ENCODE peak calls at places on chromosomes 5 and 9, in nine cellular contexts. G, Y, E, O, C, U, W, H and Z are unnamed samples.

GRCh38 chr9:89542461-89543021 is 44.6 kb upstream of the SEMA4D start:
- DNase-seq in G (no peak), Y (no peak), E (no peak), O (peak), C (no peak), U (no peak), W (no peak), H (peak), Z (no peak)

GRCh38 chr9:112663681-112664080 is 54.2 kb downstream of the INIP start:
- DNase-seq in G (no peak), Y (no peak), E (no peak), O (no peak), C (no peak), U (no peak), W (no peak), H (no peak), Z (no peak)

GRCh38 chr5:71482132-71482531 is 26.7 kb downstream of the BDP1 start:
- DNase-seq in G (no peak), Y (peak), E (no peak), O (peak), C (no peak), U (no peak), W (no peak), H (peak), Z (no peak)

GRCh38 chr9:29830815-29831214 is 2257.5 kb upstream of the C9orf72 start:
- DNase-seq in G (peak), Y (no peak), E (peak), O (peak), C (peak), U (peak), W (no peak), H (peak), Z (no peak)

GRCh38 chr5:111158105-111158744 is 66.0 kb upstream of the CAMK4 start:
- DNase-seq in G (peak), Y (peak), E (peak), O (peak), C (peak), U (peak), W (peak), H (peak), Z (peak)

GRCh38 chr5:180043381-180043780 is 28.2 kb downstream of the RNF130 start:
- DNase-seq in G (no peak), Y (no peak), E (no peak), O (no peak), C (no peak), U (no peak), W (no peak), H (no peak), Z (no peak)

GRCh38 chr5:16626696-16627264 is 10.0 kb upstream of the RETREG1 start:
- DNase-seq in G (no peak), Y (no peak), E (no peak), O (no peak), C (no peak), U (no peak), W (no peak), H (no peak), Z (no peak)

GRCh38 chr9:125161284-125161918 is 18.1 kb upstream of the SCAI start:
- DNase-seq in G (no peak), Y (no peak), E (no peak), O (no peak), C (no peak), U (no peak), W (no peak), H (no peak), Z (no peak)

GRCh38 chr9:26413625-26414024 is 479.0 kb downstream of the CAAP1 start:
- DNase-seq in G (no peak), Y (no peak), E (no peak), O (no peak), C (no peak), U (no peak), W (no peak), H (no peak), Z (no peak)

GRCh38 chr5:137734962-137735530 is 843 bp downstream of the KLHL3 start:
- DNase-seq in G (no peak), Y (no peak), E (peak), O (peak), C (no peak), U (no peak), W (no peak), H (peak), Z (no peak)

GRCh38 chr5:5146530-5147160 is 6.5 kb downstream of the ADAMTS16 start:
- DNase-seq in G (no peak), Y (no peak), E (no peak), O (no peak), C (no peak), U (no peak), W (no peak), H (no peak), Z (no peak)

GRCh38 chr9:121210536-121210935 is 8.9 kb upstream of the RAB14 start:
- DNase-seq in G (no peak), Y (no peak), E (no peak), O (no peak), C (no peak), U (no peak), W (no peak), H (no peak), Z (no peak)

GRCh38 chr5:158198636-158199035 is 339.7 kb upstream of the CLINT1 start:
- DNase-seq in G (no peak), Y (no peak), E (no peak), O (no peak), C (no peak), U (no peak), W (no peak), H (no peak), Z (no peak)

GRCh38 chr5:33891731-33892418 is at the start of gene ADAMTS12:
- DNase-seq in G (peak), Y (no peak), E (peak), O (peak), C (no peak), U (no peak), W (no peak), H (no peak), Z (no peak)

GRCh38 chr9:81459591-81459990 is 229.8 kb downstream of the TLE1 start:
- DNase-seq in G (no peak), Y (no peak), E (no peak), O (no peak), C (no peak), U (no peak), W (no peak), H (no peak), Z (no peak)

GRCh38 chr5:14172149-14172795 is 29.1 kb downstream of the TRIO start:
- DNase-seq in G (no peak), Y (no peak), E (no peak), O (no peak), C (no peak), U (no peak), W (no peak), H (no peak), Z (no peak)

GRCh38 chr5:2626572-2626971 is 124.9 kb downstream of the IRX2 start:
- DNase-seq in G (no peak), Y (no peak), E (no peak), O (no peak), C (no peak), U (no peak), W (no peak), H (no peak), Z (no peak)

GRCh38 chr9:109371374-109371773 is 50.5 kb upstream of the EPB41L4B start:
- DNase-seq in G (no peak), Y (no peak), E (no peak), O (no peak), C (no peak), U (no peak), W (no peak), H (no peak), Z (no peak)

GRCh38 chr5:169954786-169955185 is 25.5 kb downstream of the INSYN2B start:
- DNase-seq in G (no peak), Y (peak), E (no peak), O (no peak), C (no peak), U (no peak), W (no peak), H (no peak), Z (no peak)

GRCh38 chr5:93512799-93513198 is 68.2 kb downstream of the NR2F1-AS1 start:
- DNase-seq in G (no peak), Y (no peak), E (no peak), O (no peak), C (peak), U (no peak), W (no peak), H (peak), Z (no peak)

GRCh38 chr9:133113163-133113927 is 7.7 kb downstream of the RALGDS start:
- DNase-seq in G (no peak), Y (no peak), E (no peak), O (no peak), C (no peak), U (no peak), W (no peak), H (no peak), Z (no peak)

GRCh38 chr5:154860123-154860522 is 1.7 kb downstream of the CNOT8 start:
- DNase-seq in G (no peak), Y (no peak), E (no peak), O (peak), C (peak), U (no peak), W (no peak), H (peak), Z (peak)

GRCh38 chr9:7980691-7981289 is 181.2 kb upstream of the DMAC1 start:
- DNase-seq in G (no peak), Y (no peak), E (no peak), O (no peak), C (no peak), U (no peak), W (no peak), H (no peak), Z (no peak)

GRCh38 chr5:42302186-42302585 is 121.1 kb upstream of the GHR start:
- DNase-seq in G (no peak), Y (no peak), E (no peak), O (no peak), C (no peak), U (no peak), W (no peak), H (peak), Z (no peak)

GRCh38 chr9:95096807-95097206 is 220.7 kb downstream of the FANCC start:
- DNase-seq in G (no peak), Y (no peak), E (peak), O (no peak), C (no peak), U (peak), W (no peak), H (no peak), Z (no peak)

GRCh38 chr5:51465165-51465564 is 81.9 kb downstream of the ISL1 start:
- DNase-seq in G (no peak), Y (no peak), E (no peak), O (no peak), C (no peak), U (no peak), W (no peak), H (no peak), Z (no peak)

GRCh38 chr5:151799407-151799806 is 27.7 kb downstream of the G3BP1 start:
- DNase-seq in G (no peak), Y (no peak), E (no peak), O (no peak), C (peak), U (no peak), W (no peak), H (peak), Z (no peak)

GRCh38 chr9:135765416-135765815 is 63.4 kb downstream of the KCNT1 start:
- DNase-seq in G (no peak), Y (no peak), E (no peak), O (no peak), C (no peak), U (no peak), W (no peak), H (no peak), Z (no peak)

GRCh38 chr5:59007460-59008063 is 424.7 kb downstream of the RAB3C start:
- DNase-seq in G (no peak), Y (no peak), E (peak), O (no peak), C (peak), U (no peak), W (no peak), H (peak), Z (peak)

GRCh38 chr9:22105005-22105722 is 96.1 kb upstream of the CDKN2B start:
- DNase-seq in G (no peak), Y (no peak), E (no peak), O (no peak), C (no peak), U (no peak), W (no peak), H (no peak), Z (no peak)

GRCh38 chr5:37668524-37669047 is 171.3 kb downstream of the GDNF start:
- DNase-seq in G (peak), Y (peak), E (no peak), O (peak), C (peak), U (peak), W (peak), H (peak), Z (peak)

GRCh38 chr9:121763131-121763530 is 111.7 kb downstream of the DAB2IP start:
- DNase-seq in G (no peak), Y (no peak), E (no peak), O (no peak), C (no peak), U (no peak), W (no peak), H (no peak), Z (no peak)

GRCh38 chr9:128118472-128118857 is 9.1 kb downstream of the PTGES2 start:
- DNase-seq in G (no peak), Y (no peak), E (no peak), O (peak), C (no peak), U (no peak), W (no peak), H (no peak), Z (no peak)

GRCh38 chr5:119347574-119347973 is 8.2 kb upstream of the TNFAIP8 start:
- DNase-seq in G (no peak), Y (no peak), E (no peak), O (no peak), C (no peak), U (no peak), W (no peak), H (no peak), Z (no peak)

GRCh38 chr5:7078901-7079300 is 317.0 kb upstream of the ADCY2 start:
- DNase-seq in G (no peak), Y (no peak), E (peak), O (no peak), C (peak), U (peak), W (no peak), H (peak), Z (peak)

GRCh38 chr5:115583474-115583873 is 18.8 kb downstream of the TICAM2 start:
- DNase-seq in G (no peak), Y (no peak), E (no peak), O (no peak), C (peak), U (no peak), W (peak), H (no peak), Z (no peak)

GRCh38 chr9:109107402-109108240 is 12.1 kb downstream of the TMEM245 start:
- DNase-seq in G (no peak), Y (no peak), E (no peak), O (no peak), C (peak), U (no peak), W (no peak), H (peak), Z (peak)